ENCODE peak calls at places on chromosomes 5 and 9, in eight cellular contexts. F, U, J, M, N, S, A and Z are unnamed samples.

GRCh38 chr9:112174223-112174964 is 703 bp downstream of the SUSD1 start:
- DNase-seq in F (peak), U (peak), J (peak), M (peak), N (no peak), S (peak), A (no peak), Z (peak)

GRCh38 chr9:116482740-116483139 is 204.4 kb upstream of the TRIM32 start:
- DNase-seq in F (no peak), U (no peak), J (peak), M (no peak), N (no peak), S (no peak), A (no peak), Z (no peak)

GRCh38 chr5:33854733-33855151 is 37.0 kb downstream of the ADAMTS12 start:
- DNase-seq in F (no peak), U (no peak), J (no peak), M (peak), N (no peak), S (no peak), A (no peak), Z (peak)

GRCh38 chr5:1311443-1312055 is 16.7 kb upstream of the TERT start:
- DNase-seq in F (no peak), U (no peak), J (no peak), M (no peak), N (no peak), S (no peak), A (no peak), Z (no peak)

GRCh38 chr5:120767171-120767820 is 303.2 kb downstream of the PRR16 start:
- DNase-seq in F (no peak), U (no peak), J (no peak), M (no peak), N (peak), S (no peak), A (no peak), Z (peak)

GRCh38 chr9:33813712-33814641 is 3.0 kb upstream of the UBE2R2 start:
- DNase-seq in F (peak), U (no peak), J (no peak), M (peak), N (no peak), S (peak), A (no peak), Z (peak)

GRCh38 chr5:106262395-106262794 is 1408.3 kb downstream of the EFNA5 start:
- DNase-seq in F (no peak), U (no peak), J (no peak), M (peak), N (no peak), S (no peak), A (no peak), Z (no peak)

GRCh38 chr5:135739383-135739961 is 95.0 kb upstream of the SLC25A48 start:
- DNase-seq in F (no peak), U (no peak), J (no peak), M (peak), N (no peak), S (no peak), A (no peak), Z (peak)

GRCh38 chr5:466661-467310 is 23.8 kb downstream of the EXOC3 start:
- DNase-seq in F (no peak), U (no peak), J (no peak), M (no peak), N (no peak), S (no peak), A (no peak), Z (no peak)

GRCh38 chr9:123310551-123311249 is 42.3 kb upstream of the STRBP start:
- DNase-seq in F (no peak), U (no peak), J (no peak), M (no peak), N (no peak), S (no peak), A (no peak), Z (no peak)

GRCh38 chr9:80867731-80868130 is 821.6 kb downstream of the TLE1 start:
- DNase-seq in F (no peak), U (no peak), J (no peak), M (peak), N (no peak), S (no peak), A (no peak), Z (no peak)

GRCh38 chr5:157384971-157385709 is 74.9 kb upstream of the NIPAL4 start:
- DNase-seq in F (peak), U (no peak), J (no peak), M (peak), N (peak), S (no peak), A (no peak), Z (peak)

GRCh38 chr5:14491015-14491414 is 90.6 kb upstream of the OTULINL start:
- DNase-seq in F (no peak), U (no peak), J (no peak), M (no peak), N (no peak), S (no peak), A (no peak), Z (no peak)

GRCh38 chr5:179114756-179115155 is 54.6 kb downstream of the ZNF354C start:
- DNase-seq in F (no peak), U (no peak), J (no peak), M (no peak), N (no peak), S (no peak), A (no peak), Z (no peak)

GRCh38 chr5:117431091-117431490 is 856.5 kb upstream of the SEMA6A start:
- DNase-seq in F (no peak), U (no peak), J (no peak), M (no peak), N (no peak), S (no peak), A (no peak), Z (no peak)

GRCh38 chr5:169705322-169705721 is 68.2 kb downstream of the DOCK2 start:
- DNase-seq in F (no peak), U (no peak), J (no peak), M (no peak), N (no peak), S (no peak), A (no peak), Z (no peak)

GRCh38 chr5:7856855-7857254 is 5.9 kb upstream of the CFAP90 start:
- DNase-seq in F (peak), U (no peak), J (peak), M (peak), N (no peak), S (peak), A (peak), Z (peak)

GRCh38 chr5:10756539-10756938 is 4.5 kb downstream of the DAP start:
- DNase-seq in F (no peak), U (no peak), J (no peak), M (peak), N (peak), S (no peak), A (no peak), Z (peak)

GRCh38 chr5:74903165-74903787 is 37.1 kb upstream of the FAM169A start:
- DNase-seq in F (peak), U (peak), J (peak), M (peak), N (no peak), S (peak), A (peak), Z (peak)

GRCh38 chr5:178319541-178320041 is 87.0 kb upstream of the PHYKPL start:
- DNase-seq in F (no peak), U (no peak), J (no peak), M (no peak), N (no peak), S (no peak), A (no peak), Z (no peak)

GRCh38 chr5:109045710-109046109 is 298.0 kb downstream of the FER start:
- DNase-seq in F (no peak), U (no peak), J (no peak), M (no peak), N (peak), S (no peak), A (no peak), Z (no peak)

GRCh38 chr9:119216891-119217290 is 152.3 kb downstream of the BRINP1 start:
- DNase-seq in F (no peak), U (no peak), J (peak), M (no peak), N (no peak), S (no peak), A (no peak), Z (peak)

GRCh38 chr5:176809544-176810083 is 745 bp upstream of the UNC5A start:
- DNase-seq in F (no peak), U (no peak), J (no peak), M (no peak), N (no peak), S (no peak), A (no peak), Z (no peak)

GRCh38 chr9:100074989-100075388 is 23.8 kb downstream of the ERP44 start:
- DNase-seq in F (no peak), U (no peak), J (no peak), M (no peak), N (no peak), S (no peak), A (no peak), Z (no peak)

GRCh38 chr9:123225374-123225813 is 43.0 kb downstream of the STRBP start:
- DNase-seq in F (peak), U (peak), J (peak), M (peak), N (peak), S (no peak), A (no peak), Z (peak)

GRCh38 chr5:73288803-73289720 is 116.1 kb downstream of the TMEM174 start:
- DNase-seq in F (no peak), U (no peak), J (no peak), M (no peak), N (no peak), S (no peak), A (no peak), Z (no peak)

GRCh38 chr9:124389146-124389939 is 25.9 kb downstream of the PSMB7 start:
- DNase-seq in F (no peak), U (no peak), J (peak), M (no peak), N (no peak), S (peak), A (peak), Z (no peak)

GRCh38 chr5:102763734-102764133 is 8.6 kb downstream of the PAM start:
- DNase-seq in F (no peak), U (no peak), J (no peak), M (no peak), N (no peak), S (no peak), A (no peak), Z (no peak)

GRCh38 chr5:181239062-181239663 is 4.5 kb downstream of the RACK1 start:
- DNase-seq in F (no peak), U (no peak), J (no peak), M (no peak), N (no peak), S (no peak), A (no peak), Z (no peak)

GRCh38 chr9:128124451-128124850 is 3.1 kb downstream of the PTGES2 start:
- DNase-seq in F (no peak), U (no peak), J (no peak), M (no peak), N (no peak), S (no peak), A (no peak), Z (no peak)